ENCODE peak calls at places on chromosomes 2 and 18, in six cellular contexts. E is stimulated activated CD8-positive, alpha-beta memory T cell treated with anti-CD3 and anti-CD28 coated beads, Interleukin-15, amount 100 ng/mL, for 48 hours; W is AG10803; L is mucosa of gallbladder; U is NCI-H82; K is SHP77 treated with DMSO at 0.1 percent for 48 hours. I is an unnamed sample.
A peak's percentile ranks its signal among the peaks of the same experiment; 100 is the strongest.

GRCh38 chr2:12715878-12716249 is 872 bp upstream of the TRIB2 start:
- DNase-seq in U (peak; percentile 88), L (peak; percentile 79), K (peak; percentile 86), W (peak; percentile 65), E (peak; percentile 48), I (peak; percentile 80)

GRCh38 chr2:127389778-127390435 is 2.1 kb upstream of the MAP3K2 start:
- DNase-seq in K (no peak), L (no peak), W (no peak), E (no peak), U (no peak), I (no peak)

GRCh38 chr2:232447638-232448472 is 8.1 kb upstream of the ALPI start:
- DNase-seq in E (no peak), U (peak; percentile 36), L (no peak), W (no peak), K (no peak), I (no peak)

GRCh38 chr2:205678743-205679142 is 3.6 kb upstream of the NRP2 start:
- DNase-seq in L (no peak), E (no peak), U (no peak), K (no peak), W (no peak), I (no peak)

GRCh38 chr2:136246086-136246669 is 128.2 kb upstream of the CXCR4 start:
- DNase-seq in W (peak; percentile 24), L (peak; percentile 61), K (no peak), E (no peak), U (no peak), I (peak; percentile 25)

GRCh38 chr2:85886585-85886984 is 2.2 kb downstream of the ST3GAL5 start:
- DNase-seq in K (no peak), L (peak; percentile 45), U (no peak), W (peak; percentile 99), E (peak; percentile 49), I (no peak)

GRCh38 chr2:219122197-219122965 is 38.2 kb downstream of the NHEJ1 start:
- DNase-seq in W (no peak), U (no peak), K (no peak), E (no peak), L (no peak), I (peak; percentile 16)

GRCh38 chr2:235262750-235263149 is 231.1 kb upstream of the AGAP1 start:
- DNase-seq in K (no peak), W (no peak), L (no peak), U (no peak), E (no peak), I (no peak)

GRCh38 chr2:168146892-168147810 is 100.2 kb downstream of the STK39 start:
- DNase-seq in W (no peak), U (no peak), L (no peak), E (no peak), K (no peak), I (no peak)

GRCh38 chr2:236166157-236166780 is 1.9 kb downstream of the GBX2 start:
- DNase-seq in E (no peak), K (no peak), W (no peak), U (peak; percentile 33), L (no peak), I (no peak)

GRCh38 chr18:79944126-79944731 is 7.2 kb downstream of the SLC66A2 start:
- DNase-seq in K (no peak), W (no peak), L (no peak), E (no peak), U (no peak), I (no peak)

GRCh38 chr2:22499082-22499844 is 885.7 kb upstream of the KLHL29 start:
- DNase-seq in W (no peak), K (no peak), L (no peak), U (no peak), E (no peak), I (no peak)

GRCh38 chr2:58667137-58667774 is 426.1 kb upstream of the FANCL start:
- DNase-seq in E (no peak), U (no peak), K (no peak), W (no peak), L (no peak), I (no peak)

GRCh38 chr18:79378416-79379250 is 17.1 kb upstream of the NFATC1 start:
- DNase-seq in K (no peak), E (peak; percentile 67), W (peak; percentile 62), U (peak; percentile 64), L (peak; percentile 79), I (peak; percentile 78)

GRCh38 chr2:96181529-96181928 is 27.1 kb downstream of the STARD7 start:
- DNase-seq in K (no peak), W (no peak), U (no peak), E (no peak), L (no peak), I (no peak)

GRCh38 chr2:166784296-166784946 is 103.9 kb upstream of the XIRP2 start:
- DNase-seq in U (peak; percentile 92), W (no peak), L (no peak), K (peak; percentile 74), E (no peak), I (no peak)

GRCh38 chr18:8816233-8816632 is 110.9 kb downstream of the MTCL1 start:
- DNase-seq in U (no peak), W (peak; percentile 46), K (no peak), L (no peak), E (no peak), I (no peak)

GRCh38 chr2:106195996-106196395 is 1.9 kb upstream of the UXS1 start:
- DNase-seq in K (no peak), L (no peak), E (no peak), W (no peak), U (no peak), I (no peak)

GRCh38 chr2:73886357-73886756 is 6.5 kb upstream of the ACTG2 start:
- DNase-seq in W (no peak), E (peak; percentile 49), L (no peak), U (no peak), K (no peak), I (no peak)

GRCh38 chr2:108215794-108216211 is 24.0 kb upstream of the SULT1C3 start:
- DNase-seq in L (peak; percentile 40), K (peak; percentile 20), U (peak; percentile 10), W (peak; percentile 29), E (no peak), I (peak; percentile 54)

GRCh38 chr2:149787206-149787605 is 199.6 kb upstream of the MMADHC start:
- DNase-seq in L (no peak), E (no peak), W (no peak), U (no peak), K (no peak), I (no peak)

GRCh38 chr2:153287109-153287801 is 191.3 kb downstream of the RPRM start:
- DNase-seq in K (no peak), W (no peak), L (no peak), E (peak; percentile 15), U (peak; percentile 47), I (no peak)

GRCh38 chr2:183723278-183723677 is 599.0 kb downstream of the NUP35 start:
- DNase-seq in L (no peak), K (no peak), E (no peak), U (no peak), W (no peak), I (no peak)

GRCh38 chr18:31436825-31437224 is 10.7 kb upstream of the DSG3 start:
- DNase-seq in W (no peak), L (no peak), U (peak; percentile 13), E (no peak), K (no peak), I (no peak)

GRCh38 chr2:100114011-100114433 is 28.4 kb downstream of the AFF3 start:
- DNase-seq in K (no peak), L (no peak), W (no peak), U (no peak), E (no peak), I (no peak)

GRCh38 chr18:79876497-79876896 is 75.0 kb downstream of the SLC66A2 start:
- DNase-seq in K (no peak), U (no peak), E (no peak), W (no peak), L (no peak), I (peak; percentile 9)

GRCh38 chr2:187461294-187462261 is 13.5 kb upstream of the CALCRL start:
- DNase-seq in U (no peak), L (peak; percentile 29), E (no peak), K (no peak), W (no peak), I (no peak)

GRCh38 chr2:166361351-166362153 is 14.2 kb downstream of the SCN9A start:
- DNase-seq in L (no peak), K (no peak), U (peak; percentile 51), E (no peak), W (peak; percentile 40), I (peak; percentile 6)

GRCh38 chr2:149331023-149331400 is 625 bp downstream of the LYPD6 start:
- DNase-seq in W (no peak), L (no peak), U (no peak), K (no peak), E (no peak), I (peak; percentile 4)

GRCh38 chr2:228762565-228762964 is 508.5 kb downstream of the PID1 start:
- DNase-seq in W (no peak), L (no peak), K (no peak), U (no peak), E (no peak), I (no peak)

GRCh38 chr18:7577706-7578105 is 10.6 kb downstream of the PTPRM start:
- DNase-seq in E (no peak), L (no peak), K (no peak), U (no peak), W (peak; percentile 83), I (no peak)

GRCh38 chr18:49911414-49911813 is 98.1 kb upstream of the ACAA2 start:
- DNase-seq in E (no peak), K (no peak), W (no peak), U (no peak), L (no peak), I (no peak)

GRCh38 chr2:28750316-28751101 is 1.1 kb upstream of the PPP1CB start:
- DNase-seq in W (peak; percentile 40), E (no peak), U (peak; percentile 69), L (no peak), K (peak; percentile 7), I (peak; percentile 6)

I was measured in Calu3.